ENCODE peak calls at places on chromosome 4, in six cellular contexts. One of them, this sample, is unnamed. For H3K27me3, the result is how much of the 10 kb centered on the place peaks cover.

GRCh38 chr4:20638825-20639224 is 61.4 kb upstream of the PACRGL start:
- DNase-seq in CD4-positive, CD25-positive, alpha-beta regulatory T cell: no peak
- DNase-seq in transverse colon: no peak
- DNase-seq in psoas muscle: no peak
- DNase-seq in tibial nerve: no peak
- DNase-seq in neural progenitor cell: no peak
- DNase-seq in this sample: no peak

GRCh38 chr4:108030332-108030731 is 40.6 kb downstream of the HADH start:
- DNase-seq in CD4-positive, CD25-positive, alpha-beta regulatory T cell: peak
- DNase-seq in transverse colon: peak
- DNase-seq in psoas muscle: no peak
- DNase-seq in tibial nerve: peak
- DNase-seq in neural progenitor cell: peak
- DNase-seq in this sample: no peak

GRCh38 chr4:26058537-26058936 is 144.5 kb downstream of the SMIM20 start:
- DNase-seq in CD4-positive, CD25-positive, alpha-beta regulatory T cell: peak
- DNase-seq in transverse colon: no peak
- DNase-seq in psoas muscle: no peak
- DNase-seq in tibial nerve: no peak
- DNase-seq in neural progenitor cell: no peak
- DNase-seq in this sample: no peak

GRCh38 chr4:14294611-14295010 is 667.1 kb upstream of the BOD1L1 start:
- DNase-seq in CD4-positive, CD25-positive, alpha-beta regulatory T cell: no peak
- DNase-seq in transverse colon: no peak
- DNase-seq in psoas muscle: no peak
- DNase-seq in tibial nerve: no peak
- DNase-seq in neural progenitor cell: no peak
- DNase-seq in this sample: no peak

GRCh38 chr4:6548201-6548881 is 26.6 kb upstream of the MAN2B2 start:
- DNase-seq in CD4-positive, CD25-positive, alpha-beta regulatory T cell: no peak
- DNase-seq in transverse colon: no peak
- DNase-seq in psoas muscle: no peak
- DNase-seq in tibial nerve: no peak
- DNase-seq in neural progenitor cell: peak
- DNase-seq in this sample: no peak

GRCh38 chr4:95059630-95060029 is 301.9 kb downstream of the BMPR1B start:
- DNase-seq in CD4-positive, CD25-positive, alpha-beta regulatory T cell: no peak
- DNase-seq in transverse colon: no peak
- DNase-seq in psoas muscle: no peak
- DNase-seq in tibial nerve: no peak
- DNase-seq in neural progenitor cell: no peak
- DNase-seq in this sample: no peak

GRCh38 chr4:149727663-149728062 is 88.0 kb downstream of the IQCM start:
- DNase-seq in CD4-positive, CD25-positive, alpha-beta regulatory T cell: no peak
- DNase-seq in transverse colon: no peak
- DNase-seq in psoas muscle: no peak
- DNase-seq in tibial nerve: no peak
- DNase-seq in neural progenitor cell: no peak
- DNase-seq in this sample: no peak

GRCh38 chr4:77156912-77157858 is at the start of gene CCNG2:
- DNase-seq in CD4-positive, CD25-positive, alpha-beta regulatory T cell: peak
- DNase-seq in transverse colon: peak
- DNase-seq in psoas muscle: peak
- DNase-seq in tibial nerve: peak
- DNase-seq in neural progenitor cell: peak
- DNase-seq in this sample: peak

GRCh38 chr4:20255823-20256222 is 4.1 kb downstream of the SLIT2 start:
- DNase-seq in CD4-positive, CD25-positive, alpha-beta regulatory T cell: no peak
- DNase-seq in transverse colon: no peak
- DNase-seq in psoas muscle: no peak
- DNase-seq in tibial nerve: no peak
- DNase-seq in neural progenitor cell: peak
- DNase-seq in this sample: no peak

GRCh38 chr4:28176942-28177341 is 1316.3 kb downstream of the STIM2 start:
- DNase-seq in CD4-positive, CD25-positive, alpha-beta regulatory T cell: no peak
- DNase-seq in transverse colon: no peak
- DNase-seq in psoas muscle: no peak
- DNase-seq in tibial nerve: no peak
- DNase-seq in neural progenitor cell: no peak
- DNase-seq in this sample: no peak
- H3K27ac ChIP-seq in CD4-positive, CD25-positive, alpha-beta regulatory T cell: no peak
- H3K27ac ChIP-seq in transverse colon: no peak
- H3K27ac ChIP-seq in psoas muscle: no peak
- H3K27ac ChIP-seq in tibial nerve: no peak
- H3K27ac ChIP-seq in neural progenitor cell: no peak
- H3K27ac ChIP-seq in this sample: no peak

DNA sequence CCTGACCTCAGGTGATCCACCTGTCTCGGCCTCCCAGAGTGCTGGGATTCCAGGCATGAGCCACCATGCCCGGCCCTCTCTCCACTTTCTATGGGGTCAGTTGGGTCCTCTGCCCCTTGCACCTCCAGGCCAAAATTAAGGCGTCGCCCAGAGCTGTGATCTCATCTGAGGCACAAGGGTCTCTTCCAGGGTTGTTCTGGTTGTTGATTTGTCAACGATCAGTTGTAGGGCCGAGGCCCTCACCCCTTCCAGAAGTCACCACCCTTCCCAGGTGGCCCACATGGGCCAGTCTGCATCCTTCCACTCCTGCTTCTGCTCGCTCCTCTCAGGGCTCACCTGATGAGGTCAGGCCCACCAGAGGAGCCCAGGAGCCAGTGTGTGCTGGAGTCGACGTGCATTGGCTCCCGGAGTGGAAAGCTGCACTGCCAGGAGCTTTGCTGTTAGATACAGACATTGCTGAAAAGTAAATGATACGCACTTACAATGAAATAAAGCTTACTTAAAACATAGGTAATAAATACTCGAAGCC is 14.3 kb upstream of the TMEM271 start:
- DNase-seq in CD4-positive, CD25-positive, alpha-beta regulatory T cell: no peak
- DNase-seq in transverse colon: no peak
- DNase-seq in psoas muscle: no peak
- DNase-seq in tibial nerve: no peak
- DNase-seq in neural progenitor cell: no peak
- DNase-seq in this sample: no peak
- H3K27me3 ChIP-seq in CD4-positive, CD25-positive, alpha-beta regulatory T cell: under half
- H3K27me3 ChIP-seq in transverse colon: under half
- H3K27me3 ChIP-seq in psoas muscle: under half
- H3K27me3 ChIP-seq in tibial nerve: under half
- H3K27me3 ChIP-seq in neural progenitor cell: under half
- H3K27me3 ChIP-seq in this sample: under half

GRCh38 chr4:41652971-41653370 is 95.6 kb downstream of the PHOX2B start:
- DNase-seq in CD4-positive, CD25-positive, alpha-beta regulatory T cell: no peak
- DNase-seq in transverse colon: no peak
- DNase-seq in psoas muscle: no peak
- DNase-seq in tibial nerve: no peak
- DNase-seq in neural progenitor cell: no peak
- DNase-seq in this sample: no peak
- H3K4me3 ChIP-seq in CD4-positive, CD25-positive, alpha-beta regulatory T cell: no peak
- H3K4me3 ChIP-seq in transverse colon: no peak
- H3K4me3 ChIP-seq in psoas muscle: no peak
- H3K4me3 ChIP-seq in tibial nerve: no peak
- H3K4me3 ChIP-seq in neural progenitor cell: no peak
- H3K4me3 ChIP-seq in this sample: no peak

GRCh38 chr4:15427715-15428114 is at the start of gene C1QTNF7:
- DNase-seq in CD4-positive, CD25-positive, alpha-beta regulatory T cell: no peak
- DNase-seq in transverse colon: no peak
- DNase-seq in psoas muscle: no peak
- DNase-seq in tibial nerve: no peak
- DNase-seq in neural progenitor cell: no peak
- DNase-seq in this sample: no peak
- H3K27ac ChIP-seq in CD4-positive, CD25-positive, alpha-beta regulatory T cell: no peak
- H3K27ac ChIP-seq in transverse colon: peak
- H3K27ac ChIP-seq in psoas muscle: no peak
- H3K27ac ChIP-seq in tibial nerve: no peak
- H3K27ac ChIP-seq in neural progenitor cell: no peak
- H3K27ac ChIP-seq in this sample: peak

This sample was measured in spleen.